ENCODE peak calls at places on chromosome 3, in ten cellular contexts. One of them, this sample, is unnamed. For H3K4me1, the result is how much of the 10 kb centered on the place peaks cover.

GRCh38 chr3:140203510-140203909 is 268.5 kb downstream of the CLSTN2 start:
- DNase-seq in CD8-positive, alpha-beta memory T cell: no peak
- DNase-seq in naive thymus-derived CD4-positive, alpha-beta T cell: no peak
- DNase-seq in upper lobe of right lung: no peak
- DNase-seq in pancreas: no peak
- DNase-seq in aorta: no peak
- DNase-seq in small intestine: no peak
- DNase-seq in breast epithelium: no peak
- DNase-seq in mammary epithelial cell: no peak
- DNase-seq in upper lobe of left lung: no peak
- DNase-seq in this sample: peak

GRCh38 chr3:119880966-119881365 is 99.1 kb downstream of the NR1I2 start:
- DNase-seq in CD8-positive, alpha-beta memory T cell: no peak
- DNase-seq in naive thymus-derived CD4-positive, alpha-beta T cell: no peak
- DNase-seq in upper lobe of right lung: no peak
- DNase-seq in pancreas: no peak
- DNase-seq in aorta: no peak
- DNase-seq in small intestine: no peak
- DNase-seq in breast epithelium: no peak
- DNase-seq in mammary epithelial cell: peak
- DNase-seq in upper lobe of left lung: no peak
- DNase-seq in this sample: no peak

GRCh38 chr3:73175698-73176097 is 114.2 kb downstream of the EBLN2 start:
- DNase-seq in CD8-positive, alpha-beta memory T cell: no peak
- DNase-seq in naive thymus-derived CD4-positive, alpha-beta T cell: no peak
- DNase-seq in upper lobe of right lung: no peak
- DNase-seq in pancreas: no peak
- DNase-seq in aorta: no peak
- DNase-seq in small intestine: no peak
- DNase-seq in breast epithelium: no peak
- DNase-seq in mammary epithelial cell: no peak
- DNase-seq in upper lobe of left lung: no peak
- DNase-seq in this sample: no peak

GRCh38 chr3:35965908-35966307 is 326.6 kb downstream of the ARPP21 start:
- DNase-seq in CD8-positive, alpha-beta memory T cell: no peak
- DNase-seq in naive thymus-derived CD4-positive, alpha-beta T cell: no peak
- DNase-seq in upper lobe of right lung: no peak
- DNase-seq in pancreas: no peak
- DNase-seq in aorta: no peak
- DNase-seq in small intestine: no peak
- DNase-seq in breast epithelium: no peak
- DNase-seq in mammary epithelial cell: peak
- DNase-seq in upper lobe of left lung: no peak
- DNase-seq in this sample: no peak

GRCh38 chr3:8669019-8669418 is 24.4 kb upstream of the SSUH2 start:
- DNase-seq in CD8-positive, alpha-beta memory T cell: no peak
- DNase-seq in naive thymus-derived CD4-positive, alpha-beta T cell: no peak
- DNase-seq in upper lobe of right lung: no peak
- DNase-seq in pancreas: no peak
- DNase-seq in aorta: no peak
- DNase-seq in small intestine: no peak
- DNase-seq in breast epithelium: no peak
- DNase-seq in mammary epithelial cell: no peak
- DNase-seq in upper lobe of left lung: no peak
- DNase-seq in this sample: no peak

GRCh38 chr3:69204315-69204957 is 82.0 kb upstream of the LMOD3 start:
- DNase-seq in CD8-positive, alpha-beta memory T cell: no peak
- DNase-seq in naive thymus-derived CD4-positive, alpha-beta T cell: no peak
- DNase-seq in upper lobe of right lung: no peak
- DNase-seq in pancreas: no peak
- DNase-seq in aorta: no peak
- DNase-seq in small intestine: no peak
- DNase-seq in breast epithelium: no peak
- DNase-seq in mammary epithelial cell: no peak
- DNase-seq in upper lobe of left lung: no peak
- DNase-seq in this sample: no peak

GRCh38 chr3:42013652-42014442 is 51.9 kb upstream of the ULK4 start:
- DNase-seq in CD8-positive, alpha-beta memory T cell: peak
- DNase-seq in naive thymus-derived CD4-positive, alpha-beta T cell: peak
- DNase-seq in upper lobe of right lung: peak
- DNase-seq in pancreas: peak
- DNase-seq in aorta: peak
- DNase-seq in small intestine: peak
- DNase-seq in breast epithelium: no peak
- DNase-seq in mammary epithelial cell: no peak
- DNase-seq in upper lobe of left lung: peak
- DNase-seq in this sample: peak

GRCh38 chr3:141342386-141342785 is 25.9 kb upstream of the ZBTB38 start:
- DNase-seq in CD8-positive, alpha-beta memory T cell: no peak
- DNase-seq in naive thymus-derived CD4-positive, alpha-beta T cell: no peak
- DNase-seq in upper lobe of right lung: no peak
- DNase-seq in pancreas: no peak
- DNase-seq in aorta: no peak
- DNase-seq in small intestine: no peak
- DNase-seq in breast epithelium: no peak
- DNase-seq in mammary epithelial cell: no peak
- DNase-seq in upper lobe of left lung: no peak
- DNase-seq in this sample: no peak

GRCh38 chr3:20125912-20126311 is 60.1 kb downstream of the SGO1 start:
- DNase-seq in CD8-positive, alpha-beta memory T cell: no peak
- DNase-seq in naive thymus-derived CD4-positive, alpha-beta T cell: no peak
- DNase-seq in upper lobe of right lung: no peak
- DNase-seq in pancreas: no peak
- DNase-seq in aorta: peak
- DNase-seq in small intestine: no peak
- DNase-seq in breast epithelium: no peak
- DNase-seq in mammary epithelial cell: no peak
- DNase-seq in upper lobe of left lung: no peak
- DNase-seq in this sample: no peak

GRCh38 chr3:140206196-140207040 is 271.4 kb downstream of the CLSTN2 start:
- DNase-seq in CD8-positive, alpha-beta memory T cell: no peak
- DNase-seq in naive thymus-derived CD4-positive, alpha-beta T cell: no peak
- DNase-seq in upper lobe of right lung: no peak
- DNase-seq in pancreas: no peak
- DNase-seq in aorta: no peak
- DNase-seq in small intestine: no peak
- DNase-seq in breast epithelium: no peak
- DNase-seq in mammary epithelial cell: peak
- DNase-seq in upper lobe of left lung: no peak
- DNase-seq in this sample: no peak

GRCh38 chr3:141797167-141797773 is 34.1 kb downstream of the GRK7 start:
- DNase-seq in CD8-positive, alpha-beta memory T cell: peak
- DNase-seq in naive thymus-derived CD4-positive, alpha-beta T cell: peak
- DNase-seq in upper lobe of right lung: peak
- DNase-seq in pancreas: no peak
- DNase-seq in aorta: peak
- DNase-seq in small intestine: peak
- DNase-seq in breast epithelium: no peak
- DNase-seq in mammary epithelial cell: no peak
- DNase-seq in upper lobe of left lung: peak
- DNase-seq in this sample: peak

GRCh38 chr3:141699907-141700306 is 38.2 kb upstream of the RNF7 start:
- DNase-seq in CD8-positive, alpha-beta memory T cell: no peak
- DNase-seq in naive thymus-derived CD4-positive, alpha-beta T cell: no peak
- DNase-seq in upper lobe of right lung: no peak
- DNase-seq in pancreas: no peak
- DNase-seq in aorta: no peak
- DNase-seq in small intestine: no peak
- DNase-seq in breast epithelium: no peak
- DNase-seq in mammary epithelial cell: no peak
- DNase-seq in upper lobe of left lung: no peak
- DNase-seq in this sample: no peak

GRCh38 chr3:192887047-192887446 is 30.6 kb downstream of the MB21D2 start:
- DNase-seq in CD8-positive, alpha-beta memory T cell: no peak
- DNase-seq in naive thymus-derived CD4-positive, alpha-beta T cell: no peak
- DNase-seq in upper lobe of right lung: no peak
- DNase-seq in pancreas: no peak
- DNase-seq in aorta: no peak
- DNase-seq in small intestine: peak
- DNase-seq in breast epithelium: no peak
- DNase-seq in mammary epithelial cell: no peak
- DNase-seq in upper lobe of left lung: no peak
- DNase-seq in this sample: no peak

GRCh38 chr3:26625187-26625586 is 2.6 kb downstream of the LRRC3B start:
- DNase-seq in CD8-positive, alpha-beta memory T cell: no peak
- DNase-seq in naive thymus-derived CD4-positive, alpha-beta T cell: no peak
- DNase-seq in upper lobe of right lung: no peak
- DNase-seq in pancreas: peak
- DNase-seq in aorta: no peak
- DNase-seq in small intestine: no peak
- DNase-seq in breast epithelium: no peak
- DNase-seq in mammary epithelial cell: no peak
- DNase-seq in upper lobe of left lung: peak
- DNase-seq in this sample: no peak

GRCh38 chr3:98986073-98986472 is 84.6 kb upstream of the DCBLD2 start:
- DNase-seq in CD8-positive, alpha-beta memory T cell: no peak
- DNase-seq in naive thymus-derived CD4-positive, alpha-beta T cell: no peak
- DNase-seq in upper lobe of right lung: no peak
- DNase-seq in pancreas: no peak
- DNase-seq in aorta: no peak
- DNase-seq in small intestine: no peak
- DNase-seq in breast epithelium: no peak
- DNase-seq in mammary epithelial cell: peak
- DNase-seq in upper lobe of left lung: no peak
- DNase-seq in this sample: peak

GRCh38 chr3:129123314-129124060 is 1.9 kb upstream of the RAB43 start:
- DNase-seq in CD8-positive, alpha-beta memory T cell: peak
- DNase-seq in naive thymus-derived CD4-positive, alpha-beta T cell: no peak
- DNase-seq in upper lobe of right lung: peak
- DNase-seq in pancreas: no peak
- DNase-seq in aorta: no peak
- DNase-seq in small intestine: peak
- DNase-seq in breast epithelium: no peak
- DNase-seq in mammary epithelial cell: peak
- DNase-seq in upper lobe of left lung: no peak
- DNase-seq in this sample: no peak

GRCh38 chr3:142180761-142181362 is 31.5 kb upstream of the TFDP2 start:
- DNase-seq in CD8-positive, alpha-beta memory T cell: no peak
- DNase-seq in naive thymus-derived CD4-positive, alpha-beta T cell: no peak
- DNase-seq in upper lobe of right lung: no peak
- DNase-seq in pancreas: no peak
- DNase-seq in aorta: no peak
- DNase-seq in small intestine: peak
- DNase-seq in breast epithelium: no peak
- DNase-seq in mammary epithelial cell: peak
- DNase-seq in upper lobe of left lung: no peak
- DNase-seq in this sample: peak

GRCh38 chr3:126103121-126104027 is 19.4 kb upstream of the SLC41A3 start:
- DNase-seq in CD8-positive, alpha-beta memory T cell: no peak
- DNase-seq in naive thymus-derived CD4-positive, alpha-beta T cell: no peak
- DNase-seq in upper lobe of right lung: no peak
- DNase-seq in pancreas: peak
- DNase-seq in aorta: no peak
- DNase-seq in small intestine: no peak
- DNase-seq in breast epithelium: no peak
- DNase-seq in mammary epithelial cell: no peak
- DNase-seq in upper lobe of left lung: peak
- DNase-seq in this sample: no peak

GRCh38 chr3:37777835-37778234 is 83.8 kb upstream of the CTDSPL start:
- DNase-seq in CD8-positive, alpha-beta memory T cell: no peak
- DNase-seq in naive thymus-derived CD4-positive, alpha-beta T cell: no peak
- DNase-seq in upper lobe of right lung: no peak
- DNase-seq in pancreas: no peak
- DNase-seq in aorta: no peak
- DNase-seq in small intestine: no peak
- DNase-seq in breast epithelium: no peak
- DNase-seq in mammary epithelial cell: no peak
- DNase-seq in upper lobe of left lung: no peak
- DNase-seq in this sample: no peak

GRCh38 chr3:184315506-184315867 is 1.1 kb downstream of the EIF4G1 start:
- DNase-seq in CD8-positive, alpha-beta memory T cell: no peak
- DNase-seq in naive thymus-derived CD4-positive, alpha-beta T cell: peak
- DNase-seq in upper lobe of right lung: no peak
- DNase-seq in pancreas: no peak
- DNase-seq in aorta: no peak
- DNase-seq in small intestine: no peak
- DNase-seq in breast epithelium: no peak
- DNase-seq in mammary epithelial cell: no peak
- DNase-seq in upper lobe of left lung: no peak
- DNase-seq in this sample: no peak
- H3K4me1 ChIP-seq in CD8-positive, alpha-beta memory T cell: under half
- H3K4me1 ChIP-seq in naive thymus-derived CD4-positive, alpha-beta T cell: under half
- H3K4me1 ChIP-seq in upper lobe of right lung: under half
- H3K4me1 ChIP-seq in pancreas: under half
- H3K4me1 ChIP-seq in aorta: under half
- H3K4me1 ChIP-seq in small intestine: under half
- H3K4me1 ChIP-seq in breast epithelium: under half
- H3K4me1 ChIP-seq in mammary epithelial cell: under half
- H3K4me1 ChIP-seq in upper lobe of left lung: under half
- H3K4me1 ChIP-seq in this sample: under half

GRCh38 chr3:16370872-16371740 is 106.1 kb downstream of the OXNAD1 start:
- DNase-seq in CD8-positive, alpha-beta memory T cell: no peak
- DNase-seq in naive thymus-derived CD4-positive, alpha-beta T cell: no peak
- DNase-seq in upper lobe of right lung: no peak
- DNase-seq in pancreas: no peak
- DNase-seq in aorta: peak
- DNase-seq in small intestine: peak
- DNase-seq in breast epithelium: no peak
- DNase-seq in mammary epithelial cell: no peak
- DNase-seq in upper lobe of left lung: no peak
- DNase-seq in this sample: no peak
- H3K27ac ChIP-seq in CD8-positive, alpha-beta memory T cell: no peak
- H3K27ac ChIP-seq in naive thymus-derived CD4-positive, alpha-beta T cell: no peak
- H3K27ac ChIP-seq in upper lobe of right lung: no peak
- H3K27ac ChIP-seq in pancreas: no peak
- H3K27ac ChIP-seq in aorta: peak
- H3K27ac ChIP-seq in small intestine: no peak
- H3K27ac ChIP-seq in breast epithelium: no peak
- H3K27ac ChIP-seq in mammary epithelial cell: no peak
- H3K27ac ChIP-seq in upper lobe of left lung: no peak
- H3K27ac ChIP-seq in this sample: peak

GRCh38 chr3:14320221-14320620 is 82.2 kb upstream of the SLC6A6 start:
- DNase-seq in CD8-positive, alpha-beta memory T cell: no peak
- DNase-seq in naive thymus-derived CD4-positive, alpha-beta T cell: no peak
- DNase-seq in upper lobe of right lung: no peak
- DNase-seq in pancreas: no peak
- DNase-seq in aorta: no peak
- DNase-seq in small intestine: no peak
- DNase-seq in breast epithelium: no peak
- DNase-seq in mammary epithelial cell: no peak
- DNase-seq in upper lobe of left lung: no peak
- DNase-seq in this sample: no peak
- H3K4me3 ChIP-seq in CD8-positive, alpha-beta memory T cell: no peak
- H3K4me3 ChIP-seq in naive thymus-derived CD4-positive, alpha-beta T cell: no peak
- H3K4me3 ChIP-seq in upper lobe of right lung: no peak
- H3K4me3 ChIP-seq in pancreas: no peak
- H3K4me3 ChIP-seq in aorta: no peak
- H3K4me3 ChIP-seq in small intestine: no peak
- H3K4me3 ChIP-seq in breast epithelium: no peak
- H3K4me3 ChIP-seq in mammary epithelial cell: no peak
- H3K4me3 ChIP-seq in upper lobe of left lung: no peak
- H3K4me3 ChIP-seq in this sample: no peak

DNA sequence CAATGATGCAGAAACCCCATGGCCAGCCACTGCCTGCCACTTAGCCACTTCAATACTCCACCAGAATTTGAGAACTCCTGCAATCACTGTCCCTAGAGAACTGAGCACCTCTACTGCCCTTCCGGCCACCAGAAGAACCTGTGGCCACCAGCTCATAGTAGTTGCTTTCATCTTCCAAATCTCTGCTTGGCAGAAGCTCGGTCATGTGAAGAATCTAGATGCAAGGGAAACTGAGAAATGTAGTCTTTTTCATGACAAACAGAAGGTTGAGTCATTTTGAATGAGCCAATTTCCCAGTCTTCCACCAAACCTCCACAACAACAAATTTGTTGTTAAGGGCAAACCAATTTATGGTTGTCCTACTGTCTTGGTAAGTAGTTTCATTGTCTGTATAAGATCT is 27.9 kb upstream of the SSR3 start:
- DNase-seq in CD8-positive, alpha-beta memory T cell: no peak
- DNase-seq in naive thymus-derived CD4-positive, alpha-beta T cell: no peak
- DNase-seq in upper lobe of right lung: no peak
- DNase-seq in pancreas: no peak
- DNase-seq in aorta: no peak
- DNase-seq in small intestine: no peak
- DNase-seq in breast epithelium: no peak
- DNase-seq in mammary epithelial cell: no peak
- DNase-seq in upper lobe of left lung: no peak
- DNase-seq in this sample: no peak
- H3K4me1 ChIP-seq in CD8-positive, alpha-beta memory T cell: under half
- H3K4me1 ChIP-seq in naive thymus-derived CD4-positive, alpha-beta T cell: under half
- H3K4me1 ChIP-seq in upper lobe of right lung: under half
- H3K4me1 ChIP-seq in pancreas: under half
- H3K4me1 ChIP-seq in aorta: under half
- H3K4me1 ChIP-seq in small intestine: under half
- H3K4me1 ChIP-seq in breast epithelium: under half
- H3K4me1 ChIP-seq in mammary epithelial cell: under half
- H3K4me1 ChIP-seq in upper lobe of left lung: under half
- H3K4me1 ChIP-seq in this sample: under half

This sample was measured in right cardiac atrium.